ENCODE peak calls at places on chromosomes 16 and 17, in six cellular contexts. M is HepG2, R is cardiac muscle cell, E is HCT116, Y is IMR-90, G is endothelial cell of umbilical vein. P is an unnamed sample.

GRCh38 chr16:1961651-1962067 is 2.3 kb downstream of the NDUFB10 start:
- DNase-seq in G (no peak), Y (no peak), R (no peak), E (no peak), M (peak), P (no peak)

GRCh38 chr17:43817826-43818225 is 15.1 kb downstream of the MPP3 start:
- DNase-seq in M (no peak), G (no peak), Y (no peak), E (no peak), R (no peak), P (no peak)

GRCh38 chr17:50802609-50803571 is 32.5 kb upstream of the WFIKKN2 start:
- DNase-seq in M (no peak), G (no peak), E (no peak), Y (no peak), R (no peak), P (no peak)

GRCh38 chr17:32356378-32356743 is 6.4 kb downstream of the ZNF207 start:
- DNase-seq in R (no peak), E (no peak), G (no peak), M (no peak), Y (no peak), P (no peak)

GRCh38 chr17:75856062-75856681 is 1.0 kb upstream of the WBP2 start:
- DNase-seq in M (peak), E (no peak), R (no peak), G (peak), Y (peak), P (no peak)

GRCh38 chr17:80109713-80110446 is 8.5 kb downstream of the GAA start:
- DNase-seq in Y (no peak), M (no peak), G (no peak), E (no peak), R (no peak), P (no peak)

GRCh38 chr17:66707051-66707450 is 127.9 kb upstream of the CACNG5 start:
- DNase-seq in R (no peak), M (no peak), E (no peak), G (no peak), Y (no peak), P (no peak)

GRCh38 chr16:14132696-14133048 is 61.6 kb downstream of the MRTFB start:
- DNase-seq in R (no peak), G (no peak), E (no peak), M (no peak), Y (peak), P (no peak)

GRCh38 chr17:80816241-80817103 is 175.2 kb upstream of the CHMP6 start:
- DNase-seq in E (no peak), M (no peak), Y (no peak), G (no peak), R (no peak), P (no peak)

GRCh38 chr17:73430848-73431247 is 119.0 kb upstream of the CDC42EP4 start:
- DNase-seq in Y (no peak), R (no peak), M (no peak), E (no peak), G (no peak), P (no peak)

GRCh38 chr17:50117202-50118040 is 12.5 kb downstream of the SAMD14 start:
- DNase-seq in R (peak), M (peak), G (peak), E (peak), Y (peak), P (no peak)

GRCh38 chr17:44556114-44556853 is 1.0 kb upstream of the FZD2 start:
- DNase-seq in R (peak), G (peak), E (peak), Y (peak), M (peak), P (no peak)

GRCh38 chr17:65137076-65137935 is at the start of gene RGS9:
- DNase-seq in R (peak), M (peak), E (peak), Y (peak), G (peak), P (peak)

GRCh38 chr17:78828470-78829185 is 12.0 kb downstream of the USP36 start:
- DNase-seq in R (no peak), E (peak), Y (peak), G (peak), M (no peak), P (no peak)

GRCh38 chr17:7508150-7508549 is 24.0 kb downstream of the POLR2A start:
- DNase-seq in G (no peak), Y (no peak), R (no peak), E (no peak), M (no peak), P (no peak)

GRCh38 chr17:386145-386876 is 33.7 kb upstream of the RPH3AL start:
- DNase-seq in Y (no peak), R (peak), M (peak), E (peak), G (peak), P (peak)

GRCh38 chr16:87558682-87559081 is 43.6 kb upstream of the JPH3 start:
- DNase-seq in R (no peak), Y (no peak), G (no peak), E (no peak), M (no peak), P (no peak)

GRCh38 chr17:13537211-13537610 is 64.5 kb downstream of the HS3ST3A1 start:
- DNase-seq in Y (no peak), G (no peak), E (no peak), R (no peak), M (no peak), P (no peak)

GRCh38 chr17:57499648-57500049 is 243.3 kb downstream of the MSI2 start:
- DNase-seq in G (no peak), M (peak), E (no peak), R (no peak), Y (no peak), P (no peak)

GRCh38 chr16:69105501-69106361 is at the start of gene HAS3:
- DNase-seq in R (peak), E (peak), Y (peak), M (peak), G (peak), P (peak)

GRCh38 chr16:27639588-27640276 is 89.8 kb downstream of the KATNIP start:
- DNase-seq in E (peak), Y (peak), M (peak), G (peak), R (peak), P (peak)

GRCh38 chr16:69936751-69937211 is 14.4 kb upstream of the CLEC18A start:
- DNase-seq in E (no peak), R (no peak), M (no peak), Y (no peak), G (no peak), P (no peak)

GRCh38 chr17:57676543-57676942 is 68.6 kb downstream of the CCDC182 start:
- DNase-seq in Y (no peak), M (no peak), G (no peak), E (no peak), R (no peak), P (no peak)

GRCh38 chr16:53091508-53092211 is 36.9 kb downstream of the CHD9 start:
- DNase-seq in G (peak), M (no peak), Y (peak), E (no peak), R (peak), P (peak)

GRCh38 chr17:9080983-9081382 is 59.7 kb downstream of the NTN1 start:
- DNase-seq in M (no peak), G (no peak), Y (no peak), R (no peak), E (no peak), P (no peak)

GRCh38 chr16:29815032-29815721 is 775 bp upstream of the PAGR1 start:
- DNase-seq in M (no peak), E (no peak), R (no peak), G (no peak), Y (no peak), P (no peak)

GRCh38 chr16:31713945-31714898 is 159.4 kb upstream of the ZNF267 start:
- DNase-seq in M (no peak), Y (no peak), E (no peak), G (peak), R (peak), P (no peak)

GRCh38 chr16:72050769-72051464 is 3.4 kb upstream of the HP start:
- DNase-seq in E (no peak), Y (peak), G (no peak), R (no peak), M (no peak), P (no peak)

GRCh38 chr17:42700890-42701289 is 18.6 kb downstream of the CNTNAP1 start:
- DNase-seq in R (no peak), G (no peak), M (no peak), E (no peak), Y (no peak), P (no peak)

GRCh38 chr17:42708588-42708987 is 26.3 kb downstream of the CNTNAP1 start:
- DNase-seq in R (no peak), Y (no peak), G (no peak), M (no peak), E (no peak), P (no peak)

GRCh38 chr17:42706732-42707131 is 24.4 kb downstream of the CNTNAP1 start:
- DNase-seq in Y (no peak), R (no peak), G (no peak), M (no peak), E (no peak), P (no peak)

GRCh38 chr17:42702446-42702845 is 20.1 kb downstream of the CNTNAP1 start:
- DNase-seq in G (no peak), Y (no peak), R (no peak), E (no peak), M (no peak), P (no peak)

GRCh38 chr17:42704495-42705494 is 22.5 kb downstream of the CNTNAP1 start:
- DNase-seq in M (no peak), R (no peak), G (no peak), E (no peak), Y (no peak), P (no peak)
- H3K27ac ChIP-seq in M (no peak), R (no peak), G (no peak), E (no peak), Y (no peak), P (no peak)

GRCh38 chr17:77326636-77327035 is 185.9 kb downstream of the SEC14L1 start:
- DNase-seq in M (no peak), R (no peak), G (no peak), E (no peak), Y (no peak), P (no peak)
- H3K27ac ChIP-seq in M (no peak), R (no peak), G (no peak), E (no peak), Y (no peak), P (no peak)

DNA sequence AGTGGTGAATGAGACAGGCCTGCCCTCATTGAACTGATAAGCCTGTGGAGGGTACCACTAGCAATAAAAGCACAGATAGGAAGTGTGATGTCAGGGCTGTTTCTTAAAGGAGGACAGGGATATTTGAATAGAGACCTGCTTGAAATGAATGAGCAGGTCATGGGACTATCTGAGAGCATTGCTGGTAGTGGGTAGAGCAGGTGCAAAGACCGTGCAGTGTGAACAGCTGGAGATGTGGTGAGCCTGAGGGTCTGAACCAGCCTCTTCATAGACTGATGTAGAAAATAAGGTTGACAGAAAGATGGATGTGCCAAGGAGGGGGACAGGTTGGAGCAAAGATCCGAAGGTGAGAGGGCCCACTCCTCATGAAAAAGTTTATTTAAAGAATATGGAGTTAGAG is 2.4 kb downstream of the NUP93 start:
- DNase-seq in M (no peak), E (no peak), G (no peak), Y (no peak), R (no peak), P (no peak)
- H3K27ac ChIP-seq in M (no peak), E (no peak), G (no peak), Y (no peak), R (no peak), P (no peak)

DNA sequence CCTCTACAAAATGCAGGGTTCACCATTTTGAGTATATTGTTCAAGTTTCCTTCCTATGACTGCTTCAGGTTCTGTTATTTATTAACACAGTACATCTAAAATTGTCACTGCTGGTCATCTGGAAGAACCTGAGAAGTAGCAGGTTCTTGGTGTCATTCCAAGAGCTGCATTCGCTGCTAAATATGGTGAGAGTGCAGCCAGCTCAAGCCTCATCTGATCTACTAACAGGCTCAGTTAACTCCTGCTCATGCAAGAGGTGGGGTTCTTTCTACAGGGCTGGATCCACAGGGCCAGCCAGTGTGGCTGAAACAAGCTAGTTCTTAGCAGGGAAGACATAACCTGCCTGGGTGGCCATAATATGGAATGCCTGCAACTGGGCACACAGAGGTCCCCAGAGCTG is 1946.1 kb downstream of the TP53TG3F start:
- DNase-seq in E (no peak), R (no peak), Y (no peak), M (no peak), G (no peak), P (no peak)
- H3K27ac ChIP-seq in E (no peak), R (no peak), Y (no peak), M (no peak), G (no peak), P (no peak)

DNA sequence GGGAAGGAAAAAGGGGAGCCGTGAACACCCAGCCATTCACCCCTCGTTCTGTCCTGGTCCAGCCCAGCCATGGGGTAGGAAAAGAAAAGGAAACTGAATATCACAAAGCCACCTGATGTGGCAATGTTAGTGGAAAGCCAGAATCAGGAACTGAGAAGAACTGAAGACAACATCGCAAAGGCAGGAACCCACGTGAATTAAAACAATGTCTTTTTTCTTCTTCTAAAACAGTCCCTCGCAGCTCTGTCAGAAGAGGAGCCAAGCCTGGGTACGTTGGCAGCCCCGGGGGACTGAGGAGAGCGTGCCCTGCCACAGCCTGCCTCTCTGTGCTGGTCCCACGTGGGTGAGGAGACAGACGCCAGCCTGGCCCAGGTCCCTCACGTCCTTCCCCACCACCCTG is 55.0 kb downstream of the ZNF423 start:
- DNase-seq in M (no peak), G (no peak), E (no peak), R (no peak), Y (no peak), P (no peak)
- H3K27ac ChIP-seq in M (no peak), G (no peak), E (no peak), R (no peak), Y (no peak), P (no peak)

GRCh38 chr17:47714773-47715396 is 18.2 kb upstream of the TBX21 start:
- DNase-seq in G (no peak), R (no peak), M (no peak), Y (no peak), E (no peak), P (no peak)
- H3K27ac ChIP-seq in G (no peak), R (no peak), M (no peak), Y (no peak), E (no peak), P (no peak)

DNA sequence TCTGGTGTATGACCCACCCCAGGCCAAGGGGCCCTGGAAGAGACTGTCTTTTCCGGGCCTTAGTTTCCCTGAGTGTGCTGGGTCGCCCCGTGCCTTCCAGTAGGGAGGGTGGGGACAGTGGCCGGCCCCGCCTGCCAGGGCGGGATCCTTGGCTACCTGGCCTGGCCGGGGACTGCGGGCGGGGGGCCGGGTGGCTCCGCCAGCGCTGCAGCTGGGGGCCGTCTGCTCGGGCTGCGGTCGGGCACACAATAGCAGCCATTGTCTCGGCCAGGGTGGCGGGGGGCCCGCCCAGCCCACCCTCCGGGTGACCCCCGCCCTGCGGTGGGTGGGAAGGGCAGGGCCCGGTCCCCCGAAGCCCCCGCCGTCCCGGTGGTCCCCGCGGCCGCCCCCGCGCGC is 11.5 kb downstream of the GLIS2 start:
- DNase-seq in Y (no peak), G (no peak), E (no peak), M (no peak), R (no peak), P (no peak)
- H3K27ac ChIP-seq in Y (no peak), G (no peak), E (no peak), M (no peak), R (peak), P (peak)

P was measured in caudate nucleus.